ENCODE peak calls at places on chromosomes 5 and 9, in six cellular contexts. B, Q, I, P, S and U are unnamed samples.

GRCh38 chr9:128108784-128109709 is 18.5 kb downstream of the PTGES2 start:
- DNase-seq in S (peak; percentile 37), I (no peak), Q (peak; percentile 6), P (peak; percentile 38), B (no peak), U (no peak)

GRCh38 chr5:150590979-150591411 is 49.5 kb upstream of the SYNPO start:
- DNase-seq in Q (peak; percentile 33), S (peak; percentile 41), I (no peak), P (no peak), B (no peak), U (peak; percentile 63)

GRCh38 chr5:1726956-1727355 is 72.7 kb downstream of the MRPL36 start:
- DNase-seq in P (peak; percentile 59), B (no peak), S (no peak), Q (no peak), I (no peak), U (no peak)

GRCh38 chr5:430214-430925 is 12.6 kb upstream of the EXOC3 start:
- DNase-seq in I (no peak), S (no peak), Q (no peak), B (no peak), P (peak; percentile 56), U (no peak)

GRCh38 chr5:14741721-14742426 is 77.4 kb downstream of the OTULIN start:
- DNase-seq in I (peak; percentile 93), S (no peak), Q (no peak), B (no peak), P (no peak), U (no peak)

GRCh38 chr5:30894811-30895210 is 298.7 kb upstream of the CDH6 start:
- DNase-seq in I (no peak), Q (no peak), P (no peak), S (no peak), B (peak; percentile 23), U (no peak)

GRCh38 chr9:133154097-133154989 is 9.4 kb downstream of the GBGT1 start:
- DNase-seq in S (no peak), Q (no peak), P (no peak), B (no peak), I (no peak), U (no peak)

GRCh38 chr9:99176527-99177013 is 45.2 kb downstream of the ALG2 start:
- DNase-seq in S (no peak), B (no peak), Q (no peak), I (no peak), P (no peak), U (no peak)

GRCh38 chr5:122704247-122705036 is 70.4 kb upstream of the SNX2 start:
- DNase-seq in I (peak; percentile 28), Q (no peak), S (no peak), B (no peak), P (no peak), U (peak; percentile 76)

GRCh38 chr5:151239237-151239861 is 13.6 kb upstream of the GM2A start:
- DNase-seq in P (peak; percentile 85), I (peak; percentile 40), B (no peak), Q (peak; percentile 81), S (peak; percentile 64), U (peak; percentile 93)

GRCh38 chr5:101687630-101688029 is 608.5 kb downstream of the SLCO4C1 start:
- DNase-seq in Q (no peak), P (no peak), S (no peak), B (no peak), I (no peak), U (no peak)

GRCh38 chr5:150441813-150442698 is 7.5 kb downstream of the RPS14 start:
- DNase-seq in Q (no peak), P (no peak), B (no peak), I (no peak), S (no peak), U (no peak)

GRCh38 chr5:152717393-152717792 is 312.3 kb upstream of the NMUR2 start:
- DNase-seq in B (no peak), P (no peak), Q (no peak), I (no peak), S (no peak), U (no peak)

GRCh38 chr9:37935106-37935505 is 31.2 kb upstream of the SLC25A51 start:
- DNase-seq in S (no peak), Q (no peak), B (no peak), P (no peak), I (no peak), U (no peak)

GRCh38 chr5:66209350-66209749 is 65.2 kb downstream of the SREK1 start:
- DNase-seq in Q (peak; percentile 24), P (no peak), S (no peak), I (no peak), B (no peak), U (no peak)

GRCh38 chr5:149439899-149440655 is 61.0 kb upstream of the IL17B start:
- DNase-seq in B (peak; percentile 48), P (peak; percentile 64), Q (peak; percentile 63), I (no peak), S (peak; percentile 92), U (no peak)

GRCh38 chr9:116990592-116990991 is 303.5 kb downstream of the TRIM32 start:
- DNase-seq in B (peak; percentile 23), P (no peak), S (no peak), Q (no peak), I (no peak), U (no peak)

GRCh38 chr5:149802008-149802407 is 71.9 kb downstream of the PPARGC1B start:
- DNase-seq in I (no peak), B (no peak), P (no peak), S (no peak), Q (no peak), U (no peak)

GRCh38 chr9:109320338-109320733 is 523 bp downstream of the EPB41L4B start:
- DNase-seq in P (no peak), Q (no peak), S (no peak), I (no peak), B (no peak), U (no peak)

GRCh38 chr5:164010900-164011299 is 505.5 kb downstream of the MAT2B start:
- DNase-seq in Q (no peak), B (no peak), P (no peak), S (no peak), I (no peak), U (no peak)

GRCh38 chr5:178340187-178340586 is 107.6 kb upstream of the PHYKPL start:
- DNase-seq in S (no peak), I (no peak), B (no peak), Q (no peak), P (peak; percentile 1), U (peak; percentile 43)

GRCh38 chr9:137771580-137771979 is 106.0 kb upstream of the CACNA1B start:
- DNase-seq in P (no peak), I (no peak), B (no peak), S (no peak), Q (no peak), U (no peak)

GRCh38 chr9:624935-625505 is 216.5 kb upstream of the DMRT1 start:
- DNase-seq in P (no peak), Q (no peak), B (no peak), S (no peak), I (no peak), U (no peak)

GRCh38 chr5:59003124-59003523 is 420.2 kb downstream of the RAB3C start:
- DNase-seq in S (no peak), I (no peak), B (no peak), Q (no peak), P (no peak), U (no peak)

GRCh38 chr5:129384736-129385135 is 75.4 kb upstream of the ADAMTS19 start:
- DNase-seq in Q (no peak), S (no peak), I (no peak), B (no peak), P (no peak), U (no peak)

GRCh38 chr9:78030553-78031270 is 899 bp downstream of the GNAQ start:
- DNase-seq in P (peak; percentile 86), I (peak; percentile 20), Q (peak; percentile 52), B (no peak), S (peak; percentile 65), U (no peak)

GRCh38 chr5:446864-447263 is 3.9 kb downstream of the EXOC3 start:
- DNase-seq in B (peak; percentile 9), P (peak; percentile 61), I (peak; percentile 51), S (peak; percentile 16), Q (peak; percentile 13), U (peak; percentile 82)

GRCh38 chr9:99606955-99607354 is 214.7 kb upstream of the NR4A3 start:
- DNase-seq in B (no peak), P (no peak), I (no peak), S (no peak), Q (no peak), U (no peak)

GRCh38 chr5:143887302-143887638 is 75.3 kb downstream of the HMHB1 start:
- DNase-seq in P (no peak), S (no peak), Q (no peak), B (no peak), I (no peak), U (no peak)

GRCh38 chr5:81850932-81851331 is 100.0 kb upstream of the SSBP2 start:
- DNase-seq in P (no peak), B (no peak), I (no peak), Q (no peak), S (no peak), U (no peak)

GRCh38 chr5:101012880-101013279 is 109.8 kb upstream of the ST8SIA4 start:
- DNase-seq in B (no peak), I (no peak), P (no peak), S (no peak), Q (no peak), U (no peak)

GRCh38 chr9:3879731-3880493 is 354.1 kb upstream of the RFX3 start:
- DNase-seq in I (peak; percentile 72), Q (no peak), S (no peak), B (no peak), P (no peak), U (no peak)

GRCh38 chr5:142322747-142323479 is 1.9 kb downstream of the SPRY4 start:
- DNase-seq in Q (no peak), P (no peak), I (no peak), B (no peak), S (no peak), U (no peak)

GRCh38 chr9:121261107-121261460 is 6.9 kb upstream of the GSN start:
- DNase-seq in I (no peak), Q (no peak), P (no peak), B (no peak), S (no peak), U (no peak)

GRCh38 chr5:171483453-171484177 is 64.2 kb downstream of the FGF18 start:
- DNase-seq in Q (no peak), B (no peak), I (no peak), P (no peak), S (peak; percentile 34), U (no peak)

GRCh38 chr9:126456802-126457547 is 130.3 kb downstream of the MVB12B start:
- DNase-seq in Q (no peak), S (no peak), I (no peak), P (no peak), B (no peak), U (no peak)

GRCh38 chr5:74250304-74251102 is 390.0 kb downstream of the ENC1 start:
- DNase-seq in Q (no peak), S (no peak), B (no peak), I (no peak), P (no peak), U (no peak)

GRCh38 chr5:8557728-8558127 is 688.8 kb downstream of the MTRR start:
- DNase-seq in P (no peak), Q (no peak), S (no peak), B (no peak), I (no peak), U (no peak)

GRCh38 chr9:136695435-136695895 is 8.2 kb upstream of the AGPAT2 start:
- DNase-seq in P (no peak), S (peak; percentile 81), I (no peak), B (no peak), Q (no peak), U (no peak)

GRCh38 chr5:77770293-77771005 is 5.7 kb downstream of the TBCA start:
- DNase-seq in I (no peak), B (no peak), S (no peak), P (no peak), Q (no peak), U (no peak)